ENCODE peak calls at places on chromosomes 13 and 19, in seven cellular contexts. N, Y, F, C, M, Q and E are unnamed samples.
A peak's percentile ranks its signal among the peaks of the same experiment; 100 is the strongest.

GRCh38 chr19:13425151-13425550 is 81.1 kb downstream of the CACNA1A start:
- DNase-seq in N (no peak), Y (no peak), F (no peak), C (no peak), M (no peak), Q (no peak), E (no peak)

GRCh38 chr19:1882089-1882785 is 3.1 kb downstream of the ABHD17A start:
- DNase-seq in N (peak; percentile 67), Y (no peak), F (no peak), C (no peak), M (peak; percentile 36), Q (no peak), E (peak; percentile 45)

GRCh38 chr13:32314271-32314967 is 744 bp downstream of the ZAR1L start:
- DNase-seq in N (peak; percentile 98), Y (no peak), F (peak; percentile 24), C (peak; percentile 43), M (no peak), Q (no peak), E (peak; percentile 22)

GRCh38 chr13:73879346-73880020 is 254.7 kb downstream of the KLF12 start:
- DNase-seq in N (no peak), Y (no peak), F (no peak), C (no peak), M (no peak), Q (peak; percentile 14), E (no peak)

GRCh38 chr19:39199025-39199424 is 2.3 kb downstream of the NCCRP1 start:
- DNase-seq in N (no peak), Y (peak; percentile 35), F (peak; percentile 93), C (peak; percentile 80), M (peak; percentile 52), Q (peak; percentile 78), E (no peak)

GRCh38 chr13:30880756-30881155 is 25.3 kb upstream of the MEDAG start:
- DNase-seq in N (no peak), Y (peak; percentile 37), F (no peak), C (peak; percentile 84), M (no peak), Q (peak; percentile 99), E (no peak)

GRCh38 chr19:6238643-6239281 is 41.0 kb downstream of the MLLT1 start:
- DNase-seq in N (no peak), Y (no peak), F (peak; percentile 51), C (peak; percentile 14), M (no peak), Q (peak; percentile 64), E (peak; percentile 27)

GRCh38 chr19:51676566-51677083 is 16.5 kb upstream of the SPACA6 start:
- DNase-seq in N (peak; percentile 36), Y (no peak), F (no peak), C (no peak), M (no peak), Q (no peak), E (no peak)

GRCh38 chr19:41991025-41991424 is 3.0 kb downstream of the ATP1A3 start:
- DNase-seq in N (no peak), Y (no peak), F (no peak), C (no peak), M (peak; percentile 21), Q (no peak), E (no peak)

GRCh38 chr13:44855860-44856259 is 133.4 kb downstream of the NUFIP1 start:
- DNase-seq in N (no peak), Y (no peak), F (no peak), C (no peak), M (peak; percentile 67), Q (no peak), E (no peak)

GRCh38 chr13:113653264-113654174 is 4.5 kb downstream of the ATP4B start:
- DNase-seq in N (no peak), Y (no peak), F (peak; percentile 21), C (peak; percentile 7), M (no peak), Q (no peak), E (no peak)

GRCh38 chr19:14406645-14407331 is 12.4 kb downstream of the DDX39A start:
- DNase-seq in N (no peak), Y (no peak), F (no peak), C (no peak), M (no peak), Q (no peak), E (no peak)

GRCh38 chr13:113864303-113864890 is 521 bp upstream of the GAS6 start:
- DNase-seq in N (no peak), Y (no peak), F (no peak), C (no peak), M (no peak), Q (no peak), E (no peak)

GRCh38 chr19:6161271-6161850 is 25.9 kb downstream of the ACSBG2 start:
- DNase-seq in N (peak; percentile 72), Y (peak; percentile 13), F (no peak), C (peak; percentile 35), M (peak; percentile 12), Q (no peak), E (no peak)

GRCh38 chr19:48393559-48394330 is at the start of gene GRIN2D:
- DNase-seq in N (no peak), Y (no peak), F (peak; percentile 45), C (no peak), M (peak; percentile 76), Q (peak; percentile 26), E (no peak)

GRCh38 chr13:82323101-82323500 is 1559.2 kb downstream of the SLITRK1 start:
- DNase-seq in N (no peak), Y (no peak), F (no peak), C (no peak), M (no peak), Q (no peak), E (no peak)

GRCh38 chr19:7561229-7561806 is 25.8 kb downstream of the PNPLA6 start:
- DNase-seq in N (no peak), Y (no peak), F (no peak), C (no peak), M (no peak), Q (no peak), E (no peak)

GRCh38 chr13:87884874-87885273 is 213.7 kb downstream of the SLITRK5 start:
- DNase-seq in N (no peak), Y (no peak), F (no peak), C (no peak), M (peak; percentile 43), Q (peak; percentile 79), E (no peak)

GRCh38 chr19:1861599-1862031 is 1.8 kb downstream of the KLF16 start:
- DNase-seq in N (no peak), Y (no peak), F (no peak), C (no peak), M (no peak), Q (no peak), E (no peak)

GRCh38 chr13:102344410-102344809 is 57.4 kb downstream of the FGF14 start:
- DNase-seq in N (no peak), Y (no peak), F (no peak), C (no peak), M (no peak), Q (no peak), E (no peak)

GRCh38 chr13:98141938-98142426 is 912 bp upstream of the FARP1 start:
- DNase-seq in N (peak; percentile 4), Y (no peak), F (peak; percentile 57), C (peak; percentile 67), M (peak; percentile 69), Q (no peak), E (no peak)
- H3K27ac ChIP-seq in N (no peak overlapping the region), Y (peak overlapping the region; percentile 88), F (peak overlapping the region; percentile 72), C (peak overlapping the region; percentile 84), M (no peak overlapping the region), Q (no peak overlapping the region), E (no peak overlapping the region)

GRCh38 chr19:37906868-37907734 is at the start of gene SIPA1L3:
- DNase-seq in N (peak; percentile 96), Y (peak; percentile 91), F (peak; percentile 92), C (peak; percentile 94), M (peak; percentile 100), Q (peak; percentile 94), E (peak; percentile 96)

GRCh38 chr19:37905936-37906867 is at the start of gene WDR87:
- DNase-seq in N (peak; percentile 12), Y (peak; percentile 51), F (peak; percentile 65), C (no peak), M (peak; percentile 96), Q (no peak), E (peak; percentile 28)

GRCh38 chr19:37903096-37903495 is 3.3 kb downstream of the WDR87 start:
- DNase-seq in N (no peak), Y (no peak), F (no peak), C (no peak), M (no peak), Q (no peak), E (no peak)

GRCh38 chr19:37909661-37910199 is 2.7 kb downstream of the SIPA1L3 start:
- DNase-seq in N (no peak), Y (no peak), F (no peak), C (no peak), M (no peak), Q (no peak), E (no peak)

DNA sequence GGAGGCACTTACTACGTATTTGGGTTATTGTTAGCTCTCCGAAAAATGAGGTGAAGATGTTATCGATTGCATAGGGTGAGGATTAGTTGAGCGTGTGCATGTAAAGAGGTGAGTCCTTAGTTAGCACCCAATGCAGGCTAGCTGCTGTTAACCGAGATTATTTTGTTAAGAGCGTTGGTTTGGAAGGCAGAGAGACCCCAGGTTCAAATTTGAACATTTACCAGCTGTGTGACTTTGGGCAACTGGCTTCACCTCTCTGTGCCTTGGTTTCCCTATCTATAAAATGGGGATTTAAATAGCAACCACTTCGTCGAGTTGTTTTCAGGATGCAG is 693 bp downstream of the SIPA1L3 start:
- DNase-seq in N (no peak), Y (no peak), F (no peak), C (no peak), M (no peak), Q (no peak), E (no peak)
- H3K27ac ChIP-seq in N (peak overlapping the region; percentile 28), Y (peak overlapping the region; percentile 79), F (no peak overlapping the region), C (no peak overlapping the region), M (no peak overlapping the region), Q (peak overlapping the region; percentile 42), E (no peak overlapping the region)

DNA sequence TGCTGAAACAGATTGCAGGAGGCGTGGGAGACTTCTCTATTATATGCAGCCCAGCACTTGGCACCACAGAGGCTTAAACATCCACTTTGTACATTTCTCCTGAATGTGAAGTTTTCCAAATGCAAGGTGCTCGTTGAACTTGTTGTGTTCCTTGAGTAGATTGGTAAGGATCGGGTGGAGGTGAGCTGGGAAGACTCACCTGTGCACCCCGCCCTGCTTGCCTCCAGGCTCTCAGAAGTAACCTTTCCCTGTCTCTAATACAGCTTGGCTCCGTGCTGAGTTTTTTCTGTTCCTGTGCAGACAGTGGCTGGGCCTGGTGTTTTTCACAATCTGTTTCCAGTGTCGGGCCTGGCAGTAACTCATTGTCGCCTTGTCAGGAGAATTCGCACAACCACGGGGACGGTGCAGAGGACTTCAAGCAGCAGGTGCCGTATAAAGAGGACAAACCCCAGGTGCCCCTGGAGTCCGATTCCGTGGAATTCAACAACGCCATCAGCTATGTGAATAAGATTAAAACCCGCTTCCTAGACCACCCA is 12.3 kb downstream of the SIN3B start:
- DNase-seq in N (no peak), Y (no peak), F (no peak), C (no peak), M (no peak), Q (no peak), E (no peak)
- H3K27ac ChIP-seq in N (no peak overlapping the region), Y (no peak overlapping the region), F (no peak overlapping the region), C (no peak overlapping the region), M (no peak overlapping the region), Q (no peak overlapping the region), E (no peak overlapping the region)

DNA sequence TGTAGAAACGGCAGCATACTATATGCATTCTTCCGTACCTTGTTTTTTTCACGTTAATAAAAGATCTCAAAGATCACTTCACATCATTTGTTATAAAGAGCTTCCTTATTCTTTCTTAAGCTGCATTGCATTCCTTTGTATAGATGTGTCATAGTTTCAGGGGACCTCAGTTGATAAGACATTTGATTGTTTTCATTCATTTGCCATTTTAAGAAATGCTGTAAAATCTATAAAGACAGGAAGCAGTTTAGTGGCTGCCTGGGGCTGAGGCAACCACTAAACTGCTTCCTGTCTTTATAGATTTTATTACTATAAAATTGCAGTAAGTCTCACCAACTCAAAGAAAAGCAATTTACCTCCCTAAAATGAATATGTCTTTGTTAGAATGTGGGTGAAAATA is 59.4 kb downstream of the ZDHHC20 start:
- DNase-seq in N (no peak), Y (no peak), F (no peak), C (no peak), M (no peak), Q (no peak), E (no peak)
- H3K27ac ChIP-seq in N (no peak overlapping the region), Y (no peak overlapping the region), F (no peak overlapping the region), C (no peak overlapping the region), M (no peak overlapping the region), Q (no peak overlapping the region), E (no peak overlapping the region)